ENCODE peak calls at places on chromosome 12, in four cellular contexts. One of them, this sample, is unnamed.

GRCh38 chr12:13084898-13085640 is 18.4 kb downstream of the GSG1 start:
- DNase-seq in HepG2: no peak
- DNase-seq in GM12878: no peak
- DNase-seq in K562: no peak
- DNase-seq in this sample: no peak

GRCh38 chr12:92905811-92906554 is 23.1 kb downstream of the EEA1 start:
- DNase-seq in HepG2: no peak
- DNase-seq in GM12878: no peak
- DNase-seq in K562: no peak
- DNase-seq in this sample: no peak

GRCh38 chr12:131372706-131373195 is 338.1 kb upstream of the SFSWAP start:
- DNase-seq in HepG2: no peak
- DNase-seq in GM12878: no peak
- DNase-seq in K562: no peak
- DNase-seq in this sample: no peak

GRCh38 chr12:92047058-92047826 is 98.4 kb downstream of the BTG1 start:
- DNase-seq in HepG2: no peak
- DNase-seq in GM12878: no peak
- DNase-seq in K562: no peak
- DNase-seq in this sample: no peak

GRCh38 chr12:49741882-49742620 is 694 bp downstream of the TMBIM6 start:
- DNase-seq in HepG2: peak; percentile 88
- DNase-seq in GM12878: peak; percentile 49
- DNase-seq in K562: peak; percentile 75
- DNase-seq in this sample: peak; percentile 75

GRCh38 chr12:98973395-98973794 is 328.3 kb downstream of the APAF1 start:
- DNase-seq in HepG2: no peak
- DNase-seq in GM12878: no peak
- DNase-seq in K562: no peak
- DNase-seq in this sample: no peak

GRCh38 chr12:121227294-121227693 is 17.4 kb downstream of the P2RX4 start:
- DNase-seq in HepG2: peak; percentile 63
- DNase-seq in GM12878: no peak
- DNase-seq in K562: no peak
- DNase-seq in this sample: no peak

GRCh38 chr12:87155616-87156015 is 873.6 kb downstream of the C12orf50 start:
- DNase-seq in HepG2: no peak
- DNase-seq in GM12878: no peak
- DNase-seq in K562: no peak
- DNase-seq in this sample: no peak

GRCh38 chr12:8899835-8900234 is 14.5 kb upstream of the PHC1 start:
- DNase-seq in HepG2: no peak
- DNase-seq in GM12878: no peak
- DNase-seq in K562: no peak
- DNase-seq in this sample: no peak

GRCh38 chr12:56126732-56127239 is 1.3 kb upstream of the ESYT1 start:
- DNase-seq in HepG2: no peak
- DNase-seq in GM12878: no peak
- DNase-seq in K562: no peak
- DNase-seq in this sample: no peak

GRCh38 chr12:82047480-82047879 is 288.3 kb upstream of the PPFIA2 start:
- DNase-seq in HepG2: no peak
- DNase-seq in GM12878: no peak
- DNase-seq in K562: no peak
- DNase-seq in this sample: no peak

GRCh38 chr12:105882404-105882803 is 256.4 kb downstream of the NUAK1 start:
- DNase-seq in HepG2: no peak
- DNase-seq in GM12878: no peak
- DNase-seq in K562: no peak
- DNase-seq in this sample: no peak

GRCh38 chr12:131830335-131831020 is 2.3 kb downstream of the MMP17 start:
- DNase-seq in HepG2: peak; percentile 43
- DNase-seq in GM12878: no peak
- DNase-seq in K562: peak; percentile 87
- DNase-seq in this sample: peak; percentile 67

GRCh38 chr12:64080319-64081008 is 141.6 kb downstream of the KICS2 start:
- DNase-seq in HepG2: no peak
- DNase-seq in GM12878: no peak
- DNase-seq in K562: no peak
- DNase-seq in this sample: no peak

GRCh38 chr12:69071091-69071370 is 138.1 kb upstream of the CPM start:
- DNase-seq in HepG2: no peak
- DNase-seq in GM12878: no peak
- DNase-seq in K562: no peak
- DNase-seq in this sample: no peak

GRCh38 chr12:124484526-124484953 is 82.9 kb downstream of the NCOR2 start:
- DNase-seq in HepG2: no peak
- DNase-seq in GM12878: no peak
- DNase-seq in K562: no peak
- DNase-seq in this sample: no peak

GRCh38 chr12:28388879-28389278 is 198.6 kb downstream of the CCDC91 start:
- DNase-seq in HepG2: no peak
- DNase-seq in GM12878: no peak
- DNase-seq in K562: no peak
- DNase-seq in this sample: no peak

GRCh38 chr12:2306686-2307249 is 254.0 kb downstream of the CACNA1C start:
- DNase-seq in HepG2: no peak
- DNase-seq in GM12878: no peak
- DNase-seq in K562: no peak
- DNase-seq in this sample: no peak

GRCh38 chr12:14410841-14411569 is 45.5 kb downstream of the ATF7IP start:
- DNase-seq in HepG2: no peak
- DNase-seq in GM12878: no peak
- DNase-seq in K562: no peak
- DNase-seq in this sample: no peak

GRCh38 chr12:54036620-54037359 is 3.9 kb downstream of the HOXC5 start:
- DNase-seq in HepG2: no peak
- DNase-seq in GM12878: no peak
- DNase-seq in K562: no peak
- DNase-seq in this sample: no peak

GRCh38 chr12:38886064-38886463 is 19.3 kb downstream of the CPNE8 start:
- DNase-seq in HepG2: peak; percentile 52
- DNase-seq in GM12878: no peak
- DNase-seq in K562: no peak
- DNase-seq in this sample: no peak

GRCh38 chr12:52232233-52232915 is 669 bp upstream of the KRT7 start:
- DNase-seq in HepG2: no peak
- DNase-seq in GM12878: no peak
- DNase-seq in K562: no peak
- DNase-seq in this sample: no peak

GRCh38 chr12:72136792-72137191 is 135.4 kb upstream of the TRHDE start:
- DNase-seq in HepG2: no peak
- DNase-seq in GM12878: no peak
- DNase-seq in K562: no peak
- DNase-seq in this sample: no peak
- TF ChIP-seq TCF7 in HepG2: no peak
- TF ChIP-seq TCF7 in GM12878: no peak
- TF ChIP-seq TCF7 in K562: no peak
- TF ChIP-seq TCF7 in this sample: no peak

GRCh38 chr12:76256904-76257303 is 91.3 kb downstream of the BBS10 start:
- DNase-seq in HepG2: no peak
- DNase-seq in GM12878: no peak
- DNase-seq in K562: no peak
- DNase-seq in this sample: no peak

GRCh38 chr12:76256341-76256740 is 91.9 kb downstream of the BBS10 start:
- DNase-seq in HepG2: no peak
- DNase-seq in GM12878: no peak
- DNase-seq in K562: no peak
- DNase-seq in this sample: no peak

GRCh38 chr12:76255281-76255680 is 92.9 kb downstream of the BBS10 start:
- DNase-seq in HepG2: no peak
- DNase-seq in GM12878: no peak
- DNase-seq in K562: no peak
- DNase-seq in this sample: no peak

GRCh38 chr12:76259071-76259470 is 89.1 kb downstream of the BBS10 start:
- DNase-seq in HepG2: no peak
- DNase-seq in GM12878: no peak
- DNase-seq in K562: no peak
- DNase-seq in this sample: no peak

DNA sequence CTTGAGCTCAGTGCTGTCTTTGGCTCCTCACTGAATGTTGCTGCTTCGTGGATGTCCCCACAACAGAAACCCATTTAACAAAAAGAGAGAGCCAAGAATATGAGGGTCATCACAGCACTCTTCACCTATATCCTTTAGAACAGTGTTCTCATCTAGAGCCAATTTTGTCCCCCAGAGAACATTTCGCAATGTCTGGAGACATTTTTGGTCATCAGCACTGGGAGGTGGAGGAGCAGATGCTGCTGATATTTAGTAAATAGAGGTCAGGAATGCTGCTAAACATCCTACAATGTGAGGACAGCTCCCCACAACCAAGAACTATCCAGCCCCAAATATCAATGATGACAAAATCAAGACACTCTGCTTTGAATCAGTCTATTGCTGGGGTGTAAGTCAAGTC is 92.5 kb downstream of the BBS10 start:
- DNase-seq in HepG2: no peak
- DNase-seq in GM12878: no peak
- DNase-seq in K562: no peak
- DNase-seq in this sample: no peak
- TF ChIP-seq TCF7 in HepG2: no peak
- TF ChIP-seq TCF7 in GM12878: no peak
- TF ChIP-seq TCF7 in K562: no peak
- TF ChIP-seq TCF7 in this sample: no peak

DNA sequence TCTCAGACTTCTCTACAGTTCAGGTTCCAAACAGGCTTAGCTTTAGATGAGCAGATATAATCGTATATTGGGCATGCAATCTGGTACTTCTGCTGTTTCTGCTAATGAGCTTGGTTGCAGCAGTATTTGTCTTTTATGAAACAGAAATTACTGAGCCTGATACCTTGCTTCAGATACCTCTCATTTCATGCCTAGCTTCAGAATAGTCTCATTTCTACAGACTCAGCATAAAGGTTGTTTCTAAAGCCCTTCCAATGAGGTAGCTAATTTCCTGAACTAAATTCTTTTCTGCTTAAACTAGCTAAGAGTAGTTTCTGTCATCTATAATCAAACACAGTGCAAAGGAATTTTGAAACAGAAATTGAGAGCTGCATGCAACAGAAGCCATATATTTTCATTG is 275.0 kb upstream of the KITLG start:
- DNase-seq in HepG2: no peak
- DNase-seq in GM12878: no peak
- DNase-seq in K562: no peak
- DNase-seq in this sample: no peak
- TF ChIP-seq TCF7 in HepG2: no peak
- TF ChIP-seq TCF7 in GM12878: no peak
- TF ChIP-seq TCF7 in K562: no peak
- TF ChIP-seq TCF7 in this sample: no peak

DNA sequence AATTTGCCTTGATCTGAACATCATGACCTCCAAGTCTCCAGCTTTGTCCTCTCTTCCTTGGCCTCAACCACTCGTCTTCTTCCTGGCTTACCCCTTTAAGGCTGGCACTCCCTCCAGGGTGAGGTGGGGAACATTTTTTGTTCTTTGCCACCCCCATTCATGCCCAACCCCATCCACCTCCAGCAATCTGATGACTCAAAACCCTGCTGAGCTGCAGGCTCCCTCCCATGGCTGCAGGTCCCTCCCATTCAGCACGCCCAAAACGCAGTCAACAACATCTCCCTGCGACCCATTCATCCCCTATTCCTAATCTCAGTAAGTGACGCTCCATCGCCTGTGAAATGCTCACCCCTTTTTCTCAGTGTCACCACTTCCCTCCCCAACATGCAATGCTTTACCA is 138.8 kb upstream of the PRMT8 start:
- DNase-seq in HepG2: no peak
- DNase-seq in GM12878: no peak
- DNase-seq in K562: no peak
- DNase-seq in this sample: no peak
- TF ChIP-seq TCF7 in HepG2: no peak
- TF ChIP-seq TCF7 in GM12878: no peak
- TF ChIP-seq TCF7 in K562: no peak
- TF ChIP-seq TCF7 in this sample: no peak

GRCh38 chr12:85273411-85274075 is 6.5 kb upstream of the ALX1 start:
- DNase-seq in HepG2: no peak
- DNase-seq in GM12878: no peak
- DNase-seq in K562: no peak
- DNase-seq in this sample: peak; percentile 44

GRCh38 chr12:85275359-85275758 is 4.7 kb upstream of the ALX1 start:
- DNase-seq in HepG2: no peak
- DNase-seq in GM12878: no peak
- DNase-seq in K562: no peak
- DNase-seq in this sample: no peak

GRCh38 chr12:85278598-85279448 is 1.2 kb upstream of the ALX1 start:
- DNase-seq in HepG2: no peak
- DNase-seq in GM12878: no peak
- DNase-seq in K562: no peak
- DNase-seq in this sample: no peak

GRCh38 chr12:85277900-85278597 is 2.0 kb upstream of the ALX1 start:
- DNase-seq in HepG2: no peak
- DNase-seq in GM12878: no peak
- DNase-seq in K562: no peak
- DNase-seq in this sample: peak; percentile 60

DNA sequence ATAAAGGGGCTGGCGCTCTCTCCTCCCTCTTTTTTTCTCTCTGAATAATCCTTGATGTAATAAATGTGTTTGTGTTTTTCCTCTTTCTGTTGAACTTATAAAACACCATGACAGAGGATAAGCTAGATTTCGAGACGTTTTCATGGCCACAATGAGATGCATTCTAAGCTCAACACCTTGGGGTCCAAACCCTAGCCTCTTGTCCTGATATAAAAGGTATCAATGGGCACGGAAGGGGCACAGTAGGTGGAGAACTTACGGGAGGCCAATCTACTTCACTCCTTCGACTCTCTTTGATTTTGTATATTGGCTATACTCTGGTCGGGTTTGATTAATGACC is 6.0 kb upstream of the ALX1 start:
- DNase-seq in HepG2: no peak
- DNase-seq in GM12878: no peak
- DNase-seq in K562: no peak
- DNase-seq in this sample: no peak
- TF ChIP-seq TCF7 in HepG2: no peak
- TF ChIP-seq TCF7 in GM12878: no peak
- TF ChIP-seq TCF7 in K562: no peak
- TF ChIP-seq TCF7 in this sample: no peak

DNA sequence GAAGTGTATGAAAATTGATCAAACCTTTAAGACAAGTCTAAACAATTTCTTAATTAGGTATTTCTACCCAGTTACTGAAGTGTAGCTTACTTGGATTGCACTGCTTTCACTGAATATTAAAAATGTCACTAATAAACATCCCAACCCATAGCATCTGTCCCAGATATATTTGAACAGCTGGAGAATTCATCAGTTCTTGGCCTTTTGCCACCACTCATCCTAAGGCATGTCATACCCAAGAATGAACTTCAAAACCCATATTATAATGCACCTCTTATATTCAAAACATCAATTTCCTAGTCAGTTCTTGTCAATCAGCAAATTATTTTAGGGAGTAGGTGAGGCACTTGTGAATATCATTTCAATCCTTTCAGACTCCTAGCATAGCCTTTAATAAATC is 392.3 kb downstream of the PAWR start:
- DNase-seq in HepG2: no peak
- DNase-seq in GM12878: no peak
- DNase-seq in K562: no peak
- DNase-seq in this sample: no peak
- TF ChIP-seq TCF7 in HepG2: no peak
- TF ChIP-seq TCF7 in GM12878: no peak
- TF ChIP-seq TCF7 in K562: no peak
- TF ChIP-seq TCF7 in this sample: no peak

This sample was measured in WTC11.